ENCODE peak calls at places on chromosomes 13 and 19, in six cellular contexts. P, T, K, Q, F and C are unnamed samples.

GRCh38 chr13:104099750-104100149 is 1033.5 kb upstream of the SLC10A2 start:
- ATAC-seq in P (no peak), F (no peak), K (no peak), T (no peak), Q (no peak), C (no peak)

GRCh38 chr13:47017476-47017875 is 120.6 kb upstream of the HTR2A start:
- ATAC-seq in F (no peak), K (no peak), Q (no peak), P (no peak), T (no peak), C (no peak)

GRCh38 chr13:114112826-114113322 is 19.5 kb downstream of the RASA3 start:
- ATAC-seq in Q (no peak), P (no peak), T (no peak), K (no peak), F (no peak), C (no peak)

GRCh38 chr19:58513213-58513693 is 1.5 kb upstream of the SLC27A5 start:
- ATAC-seq in P (no peak), Q (no peak), T (no peak), F (peak), K (no peak), C (no peak)

GRCh38 chr13:59259416-59260000 is 904.2 kb downstream of the DIAPH3 start:
- ATAC-seq in Q (no peak), K (no peak), P (no peak), T (no peak), F (no peak), C (no peak)

GRCh38 chr13:40519637-40520036 is 146.8 kb downstream of the FOXO1 start:
- ATAC-seq in P (no peak), T (no peak), F (no peak), K (no peak), Q (no peak), C (no peak)

GRCh38 chr13:94640676-94641075 is 39.0 kb downstream of the GPR180 start:
- ATAC-seq in F (no peak), T (no peak), P (no peak), K (no peak), Q (no peak), C (peak)

GRCh38 chr19:35457173-35457572 is 9.1 kb downstream of the FFAR2 start:
- ATAC-seq in P (no peak), F (no peak), T (no peak), K (no peak), Q (no peak), C (no peak)

GRCh38 chr19:3809881-3810707 is 23.9 kb upstream of the MATK start:
- ATAC-seq in T (no peak), Q (no peak), P (no peak), F (no peak), K (no peak), C (no peak)

GRCh38 chr19:33207040-33207620 is 13.0 kb downstream of the LRP3 start:
- ATAC-seq in Q (no peak), K (no peak), F (no peak), T (no peak), P (no peak), C (no peak)

GRCh38 chr19:52007436-52007804 is 591 bp downstream of the ZNF615 start:
- ATAC-seq in K (peak), Q (peak), F (no peak), T (no peak), P (no peak), C (no peak)

GRCh38 chr19:460877-461609 is at the start of gene SHC2:
- ATAC-seq in Q (peak), F (no peak), K (no peak), P (no peak), T (no peak), C (no peak)

GRCh38 chr19:4759388-4760284 is 31.9 kb upstream of the FEM1A start:
- ATAC-seq in P (peak), F (peak), Q (peak), K (peak), T (peak), C (peak)